ENCODE peak calls at places on chromosome 18, in ten cellular contexts. One of them, this sample, is unnamed. For H3K4me1 and H3K27me3, the result is how much of the 10 kb centered on the place peaks cover.

GRCh38 chr18:10490401-10491289 is 35.2 kb upstream of the NAPG start:
- DNase-seq in stomach: no peak
- DNase-seq in esophagus squamous epithelium: no peak
- DNase-seq in Peyer's patch: no peak
- DNase-seq in body of pancreas: peak
- DNase-seq in spleen: peak
- DNase-seq in K562: peak
- DNase-seq in IMR-90: no peak
- DNase-seq in breast epithelium: no peak
- DNase-seq in heart left ventricle: no peak
- DNase-seq in this sample: no peak

GRCh38 chr18:35075132-35075531 is 33.9 kb downstream of the MAPRE2 start:
- DNase-seq in IMR-90: no peak
- DNase-seq in heart left ventricle: peak
- DNase-seq in esophagus squamous epithelium: no peak
- DNase-seq in K562: no peak
- DNase-seq in breast epithelium: no peak
- DNase-seq in stomach: no peak
- DNase-seq in Peyer's patch: no peak
- DNase-seq in body of pancreas: no peak
- DNase-seq in spleen: no peak
- DNase-seq in this sample: no peak

GRCh38 chr18:61398961-61399632 is 65.9 kb downstream of the CDH20 start:
- DNase-seq in K562: no peak
- DNase-seq in IMR-90: peak
- DNase-seq in breast epithelium: no peak
- DNase-seq in stomach: no peak
- DNase-seq in Peyer's patch: no peak
- DNase-seq in body of pancreas: no peak
- DNase-seq in spleen: no peak
- DNase-seq in esophagus squamous epithelium: no peak
- DNase-seq in heart left ventricle: no peak
- DNase-seq in this sample: no peak

GRCh38 chr18:58516514-58517285 is 112.2 kb downstream of the ALPK2 start:
- DNase-seq in Peyer's patch: no peak
- DNase-seq in K562: no peak
- DNase-seq in IMR-90: no peak
- DNase-seq in breast epithelium: no peak
- DNase-seq in stomach: no peak
- DNase-seq in heart left ventricle: no peak
- DNase-seq in body of pancreas: no peak
- DNase-seq in esophagus squamous epithelium: no peak
- DNase-seq in spleen: no peak
- DNase-seq in this sample: no peak

GRCh38 chr18:78542204-78542603 is 437.4 kb upstream of the SALL3 start:
- DNase-seq in body of pancreas: peak
- DNase-seq in spleen: no peak
- DNase-seq in esophagus squamous epithelium: no peak
- DNase-seq in stomach: peak
- DNase-seq in K562: no peak
- DNase-seq in Peyer's patch: no peak
- DNase-seq in IMR-90: no peak
- DNase-seq in heart left ventricle: peak
- DNase-seq in breast epithelium: peak
- DNase-seq in this sample: no peak

GRCh38 chr18:77058186-77058847 is 74.3 kb downstream of the MBP start:
- DNase-seq in K562: no peak
- DNase-seq in spleen: peak
- DNase-seq in Peyer's patch: no peak
- DNase-seq in heart left ventricle: peak
- DNase-seq in esophagus squamous epithelium: no peak
- DNase-seq in body of pancreas: no peak
- DNase-seq in stomach: no peak
- DNase-seq in breast epithelium: no peak
- DNase-seq in IMR-90: no peak
- DNase-seq in this sample: peak

GRCh38 chr18:30588673-30589164 is 453.8 kb downstream of the DSC3 start:
- DNase-seq in IMR-90: no peak
- DNase-seq in heart left ventricle: no peak
- DNase-seq in Peyer's patch: no peak
- DNase-seq in breast epithelium: no peak
- DNase-seq in esophagus squamous epithelium: no peak
- DNase-seq in body of pancreas: no peak
- DNase-seq in spleen: no peak
- DNase-seq in stomach: no peak
- DNase-seq in K562: no peak
- DNase-seq in this sample: no peak

GRCh38 chr18:22790545-22791415 is 142.3 kb upstream of the RBBP8 start:
- DNase-seq in esophagus squamous epithelium: no peak
- DNase-seq in IMR-90: no peak
- DNase-seq in K562: no peak
- DNase-seq in stomach: no peak
- DNase-seq in body of pancreas: no peak
- DNase-seq in Peyer's patch: no peak
- DNase-seq in spleen: no peak
- DNase-seq in breast epithelium: no peak
- DNase-seq in heart left ventricle: no peak
- DNase-seq in this sample: no peak

GRCh38 chr18:65221736-65222135 is 529.1 kb upstream of the CDH7 start:
- DNase-seq in stomach: no peak
- DNase-seq in body of pancreas: no peak
- DNase-seq in Peyer's patch: no peak
- DNase-seq in spleen: no peak
- DNase-seq in breast epithelium: no peak
- DNase-seq in IMR-90: no peak
- DNase-seq in heart left ventricle: no peak
- DNase-seq in esophagus squamous epithelium: no peak
- DNase-seq in K562: no peak
- DNase-seq in this sample: no peak

GRCh38 chr18:74395630-74396251 is 61.4 kb downstream of the DIPK1C start:
- DNase-seq in breast epithelium: no peak
- DNase-seq in body of pancreas: no peak
- DNase-seq in K562: no peak
- DNase-seq in stomach: no peak
- DNase-seq in IMR-90: no peak
- DNase-seq in esophagus squamous epithelium: no peak
- DNase-seq in spleen: no peak
- DNase-seq in heart left ventricle: no peak
- DNase-seq in Peyer's patch: no peak
- DNase-seq in this sample: no peak
- H3K4me1 ChIP-seq in breast epithelium: under half
- H3K4me1 ChIP-seq in body of pancreas: under half
- H3K4me1 ChIP-seq in K562: under half
- H3K4me1 ChIP-seq in stomach: under half
- H3K4me1 ChIP-seq in IMR-90: under half
- H3K4me1 ChIP-seq in esophagus squamous epithelium: under half
- H3K4me1 ChIP-seq in spleen: under half
- H3K4me1 ChIP-seq in heart left ventricle: under half
- H3K4me1 ChIP-seq in Peyer's patch: under half
- H3K4me1 ChIP-seq in this sample: under half

GRCh38 chr18:49726564-49726963 is 86.8 kb downstream of the ACAA2 start:
- DNase-seq in breast epithelium: no peak
- DNase-seq in IMR-90: peak
- DNase-seq in spleen: no peak
- DNase-seq in Peyer's patch: no peak
- DNase-seq in K562: no peak
- DNase-seq in stomach: no peak
- DNase-seq in heart left ventricle: no peak
- DNase-seq in body of pancreas: no peak
- DNase-seq in esophagus squamous epithelium: no peak
- DNase-seq in this sample: no peak

GRCh38 chr18:49727816-49728215 is 85.5 kb downstream of the ACAA2 start:
- DNase-seq in Peyer's patch: no peak
- DNase-seq in IMR-90: no peak
- DNase-seq in stomach: no peak
- DNase-seq in K562: no peak
- DNase-seq in spleen: no peak
- DNase-seq in breast epithelium: no peak
- DNase-seq in heart left ventricle: no peak
- DNase-seq in esophagus squamous epithelium: no peak
- DNase-seq in body of pancreas: no peak
- DNase-seq in this sample: no peak

GRCh38 chr18:49723648-49724180 is 89.6 kb downstream of the ACAA2 start:
- DNase-seq in stomach: no peak
- DNase-seq in spleen: no peak
- DNase-seq in breast epithelium: no peak
- DNase-seq in Peyer's patch: no peak
- DNase-seq in heart left ventricle: no peak
- DNase-seq in body of pancreas: no peak
- DNase-seq in IMR-90: peak
- DNase-seq in esophagus squamous epithelium: no peak
- DNase-seq in K562: no peak
- DNase-seq in this sample: no peak

GRCh38 chr18:49728542-49728941 is 84.8 kb downstream of the ACAA2 start:
- DNase-seq in Peyer's patch: peak
- DNase-seq in breast epithelium: no peak
- DNase-seq in IMR-90: no peak
- DNase-seq in body of pancreas: peak
- DNase-seq in spleen: no peak
- DNase-seq in K562: peak
- DNase-seq in heart left ventricle: no peak
- DNase-seq in esophagus squamous epithelium: no peak
- DNase-seq in stomach: peak
- DNase-seq in this sample: no peak

DNA sequence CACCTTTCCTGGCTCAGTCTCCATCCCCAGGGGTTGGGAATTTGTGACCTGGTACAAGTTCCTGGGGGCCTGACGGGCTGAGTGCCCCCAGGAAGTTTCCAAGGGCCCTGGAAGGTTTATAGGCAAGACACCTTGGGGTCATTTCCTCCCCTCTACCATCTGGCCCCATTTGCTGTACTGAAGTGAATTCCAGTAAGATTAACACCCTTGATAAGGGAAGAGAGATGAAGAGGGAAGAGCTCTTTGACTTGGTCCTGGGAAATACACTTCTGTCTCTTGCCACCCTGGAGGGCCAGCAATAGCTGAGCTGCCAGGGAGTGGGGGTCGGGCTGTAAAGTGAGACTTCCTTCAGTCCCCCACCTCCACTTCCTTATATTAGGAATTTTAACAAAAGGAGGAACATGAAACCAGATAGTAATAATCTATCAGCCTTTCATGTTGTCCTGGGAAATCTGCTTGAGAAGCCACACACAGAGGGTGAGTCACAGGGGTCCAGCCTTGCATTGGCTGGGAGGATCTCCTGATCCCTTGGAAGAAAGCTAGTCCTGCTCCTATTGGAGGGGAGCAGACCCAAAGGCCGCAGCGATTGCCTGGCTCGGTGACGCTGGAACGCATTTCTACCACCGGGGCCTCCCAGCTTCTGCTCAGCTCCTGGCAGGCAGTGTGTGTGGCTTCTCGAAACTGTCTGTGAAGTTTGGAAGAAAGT is 87.4 kb downstream of the ACAA2 start:
- DNase-seq in body of pancreas: peak
- DNase-seq in Peyer's patch: no peak
- DNase-seq in breast epithelium: no peak
- DNase-seq in spleen: no peak
- DNase-seq in IMR-90: peak
- DNase-seq in esophagus squamous epithelium: no peak
- DNase-seq in stomach: no peak
- DNase-seq in heart left ventricle: peak
- DNase-seq in K562: peak
- DNase-seq in this sample: peak
- TF ChIP-seq POLR2A in body of pancreas: no peak
- TF ChIP-seq POLR2A in Peyer's patch: no peak
- TF ChIP-seq POLR2A in breast epithelium: no peak
- TF ChIP-seq POLR2A in spleen: no peak
- TF ChIP-seq POLR2A in IMR-90: peak
- TF ChIP-seq POLR2A in esophagus squamous epithelium: no peak
- TF ChIP-seq POLR2A in stomach: no peak
- TF ChIP-seq POLR2A in heart left ventricle: no peak
- TF ChIP-seq POLR2A in K562: no peak
- TF ChIP-seq POLR2A in this sample: no peak

GRCh38 chr18:36660311-36660710 is 168.5 kb downstream of the TPGS2 start:
- DNase-seq in breast epithelium: no peak
- DNase-seq in IMR-90: no peak
- DNase-seq in body of pancreas: no peak
- DNase-seq in stomach: no peak
- DNase-seq in spleen: no peak
- DNase-seq in K562: no peak
- DNase-seq in Peyer's patch: no peak
- DNase-seq in heart left ventricle: peak
- DNase-seq in esophagus squamous epithelium: no peak
- DNase-seq in this sample: no peak
- H3K27me3 ChIP-seq in breast epithelium: under half
- H3K27me3 ChIP-seq in IMR-90: under half
- H3K27me3 ChIP-seq in body of pancreas: under half
- H3K27me3 ChIP-seq in stomach: under half
- H3K27me3 ChIP-seq in spleen: under half
- H3K27me3 ChIP-seq in K562: under half
- H3K27me3 ChIP-seq in Peyer's patch: under half
- H3K27me3 ChIP-seq in heart left ventricle: under half
- H3K27me3 ChIP-seq in esophagus squamous epithelium: under half
- H3K27me3 ChIP-seq in this sample: under half

GRCh38 chr18:48595703-48596218 is 56.9 kb downstream of the CTIF start:
- DNase-seq in breast epithelium: no peak
- DNase-seq in Peyer's patch: no peak
- DNase-seq in spleen: no peak
- DNase-seq in esophagus squamous epithelium: no peak
- DNase-seq in body of pancreas: no peak
- DNase-seq in K562: no peak
- DNase-seq in heart left ventricle: no peak
- DNase-seq in IMR-90: no peak
- DNase-seq in stomach: no peak
- DNase-seq in this sample: no peak

GRCh38 chr18:48589797-48590519 is 51.1 kb downstream of the CTIF start:
- DNase-seq in body of pancreas: peak
- DNase-seq in IMR-90: no peak
- DNase-seq in stomach: peak
- DNase-seq in Peyer's patch: no peak
- DNase-seq in spleen: peak
- DNase-seq in heart left ventricle: peak
- DNase-seq in breast epithelium: no peak
- DNase-seq in esophagus squamous epithelium: no peak
- DNase-seq in K562: no peak
- DNase-seq in this sample: peak

GRCh38 chr18:48590678-48591077 is 51.8 kb downstream of the CTIF start:
- DNase-seq in spleen: no peak
- DNase-seq in K562: no peak
- DNase-seq in IMR-90: peak
- DNase-seq in stomach: no peak
- DNase-seq in esophagus squamous epithelium: no peak
- DNase-seq in breast epithelium: no peak
- DNase-seq in Peyer's patch: no peak
- DNase-seq in heart left ventricle: no peak
- DNase-seq in body of pancreas: no peak
- DNase-seq in this sample: no peak

GRCh38 chr18:48594725-48595124 is 55.9 kb downstream of the CTIF start:
- DNase-seq in spleen: no peak
- DNase-seq in stomach: no peak
- DNase-seq in breast epithelium: no peak
- DNase-seq in IMR-90: no peak
- DNase-seq in body of pancreas: no peak
- DNase-seq in Peyer's patch: no peak
- DNase-seq in esophagus squamous epithelium: no peak
- DNase-seq in K562: no peak
- DNase-seq in heart left ventricle: peak
- DNase-seq in this sample: no peak

DNA sequence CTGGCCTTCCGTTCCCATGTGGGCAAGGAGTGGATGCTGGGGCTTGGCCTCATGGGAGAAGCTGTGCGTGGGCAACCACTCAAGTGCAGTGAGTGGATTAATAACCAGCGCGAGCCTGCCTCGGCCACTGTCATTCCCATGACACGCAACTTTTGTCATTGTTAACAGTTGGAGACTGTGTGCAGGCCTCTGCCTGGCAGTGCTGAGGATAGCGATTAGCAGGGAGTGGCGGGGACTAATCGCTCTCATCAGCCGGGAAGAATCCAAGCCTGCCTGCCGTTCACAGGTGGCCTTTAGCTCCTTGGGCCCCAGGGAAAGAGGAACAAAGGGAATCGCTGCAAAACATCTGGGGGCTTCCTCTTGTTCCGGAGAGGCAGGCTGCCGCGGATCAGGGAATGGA is 53.7 kb downstream of the CTIF start:
- DNase-seq in body of pancreas: no peak
- DNase-seq in K562: peak
- DNase-seq in esophagus squamous epithelium: no peak
- DNase-seq in IMR-90: no peak
- DNase-seq in heart left ventricle: no peak
- DNase-seq in spleen: no peak
- DNase-seq in stomach: no peak
- DNase-seq in breast epithelium: no peak
- DNase-seq in Peyer's patch: no peak
- DNase-seq in this sample: no peak
- H3K4me1 ChIP-seq in body of pancreas: under half
- H3K4me1 ChIP-seq in K562: under half
- H3K4me1 ChIP-seq in esophagus squamous epithelium: under half
- H3K4me1 ChIP-seq in IMR-90: under half
- H3K4me1 ChIP-seq in heart left ventricle: half or more
- H3K4me1 ChIP-seq in spleen: under half
- H3K4me1 ChIP-seq in stomach: under half
- H3K4me1 ChIP-seq in breast epithelium: under half
- H3K4me1 ChIP-seq in Peyer's patch: under half
- H3K4me1 ChIP-seq in this sample: under half

This sample was measured in ovary.